ENCODE peak calls at places on chromosomes 16 and 17, in ten cellular contexts. A, X, N, Q, D, R, G, E, U and Y are unnamed samples.

GRCh38 chr16:47855431-47855830 is 300.4 kb downstream of the ABCC12 start:
- DNase-seq in U (no peak), Q (no peak), G (no peak), R (no peak), E (no peak), D (no peak), N (no peak), X (no peak), A (no peak), Y (no peak)

GRCh38 chr16:27764869-27765675 is 215.1 kb downstream of the KATNIP start:
- DNase-seq in Q (no peak), E (no peak), X (no peak), A (no peak), U (no peak), G (no peak), R (no peak), N (no peak), D (peak; percentile 8), Y (peak; percentile 25)

GRCh38 chr16:67399218-67399733 is 6.0 kb upstream of the TPPP3 start:
- DNase-seq in U (no peak), R (no peak), X (no peak), D (no peak), N (peak; percentile 48), Q (peak; percentile 57), G (no peak), E (peak; percentile 50), A (no peak), Y (peak; percentile 53)

GRCh38 chr17:19867654-19868395 is at the start of gene ULK2:
- DNase-seq in A (peak; percentile 80), R (peak; percentile 7), N (peak; percentile 87), X (peak; percentile 69), D (peak; percentile 80), E (peak; percentile 72), U (no peak), G (no peak), Q (peak; percentile 68), Y (peak; percentile 73)

GRCh38 chr17:82213251-82214011 is 789 bp upstream of the CCDC57 start:
- DNase-seq in D (peak; percentile 69), G (no peak), Q (no peak), N (peak; percentile 93), U (no peak), X (peak; percentile 89), E (peak; percentile 89), R (no peak), A (peak; percentile 81), Y (peak; percentile 80)

GRCh38 chr17:38978180-38978579 is 11.0 kb upstream of the FBXO47 start:
- DNase-seq in E (no peak), U (no peak), G (no peak), D (no peak), A (no peak), R (no peak), N (no peak), Q (no peak), X (no peak), Y (no peak)

GRCh38 chr17:56099649-56100048 is 53.6 kb upstream of the ANKFN1 start:
- DNase-seq in N (peak; percentile 74), D (no peak), E (no peak), A (no peak), G (no peak), U (no peak), R (no peak), X (peak; percentile 8), Q (no peak), Y (no peak)

GRCh38 chr17:77394540-77395295 is 253.9 kb downstream of the SEC14L1 start:
- DNase-seq in N (no peak), D (no peak), U (no peak), E (no peak), A (no peak), Q (peak; percentile 85), X (no peak), G (no peak), R (no peak), Y (peak; percentile 80)

GRCh38 chr17:39239640-39240314 is 14.0 kb upstream of the STAC2 start:
- DNase-seq in G (no peak), A (peak; percentile 27), R (no peak), X (no peak), Q (peak; percentile 78), D (no peak), N (no peak), U (no peak), E (no peak), Y (peak; percentile 58)

GRCh38 chr17:36004604-36005003 is 3.3 kb upstream of the CCL15 start:
- DNase-seq in R (no peak), A (no peak), N (no peak), X (no peak), G (no peak), U (no peak), D (no peak), E (no peak), Q (no peak), Y (no peak)

GRCh38 chr16:84660973-84661372 is 12.7 kb downstream of the KLHL36 start:
- DNase-seq in A (no peak), X (no peak), G (no peak), U (no peak), E (no peak), N (peak; percentile 46), R (no peak), D (no peak), Q (no peak), Y (no peak)
- H3K36me3 ChIP-seq in A (peaks cover 95% of the 10 kb centered on the region), X (peaks cover 74% of the 10 kb centered on the region), G (peaks cover 79% of the 10 kb centered on the region), U (peaks cover 31% of the 10 kb centered on the region), E (peaks cover 92% of the 10 kb centered on the region), N (peaks cover 47% of the 10 kb centered on the region), R (peaks cover 98% of the 10 kb centered on the region), D (peaks cover 42% of the 10 kb centered on the region), Q (peaks cover 98% of the 10 kb centered on the region), Y (no peaks in the 10 kb centered on the region)

DNA sequence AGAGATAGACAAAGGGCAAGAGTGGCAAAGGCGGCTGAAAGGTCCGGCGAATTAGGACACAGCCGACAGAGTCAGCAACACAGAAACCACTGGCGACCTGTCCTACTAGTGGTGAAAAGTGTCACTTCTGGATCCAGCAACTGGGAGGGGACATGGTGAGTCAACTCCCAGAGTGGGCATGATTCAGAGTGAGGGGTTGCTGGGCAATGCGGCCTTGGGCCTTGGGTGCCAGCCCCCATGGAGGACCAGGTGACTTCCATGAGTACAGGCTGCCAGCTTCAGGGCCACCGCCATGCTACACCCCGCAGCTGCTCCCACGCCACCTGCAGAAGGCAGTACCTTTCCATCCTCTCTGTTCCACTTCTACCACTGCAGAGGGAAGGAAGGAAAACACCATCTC is 110.6 kb downstream of the ZFHX3 start:
- DNase-seq in X (no peak), U (no peak), Q (no peak), N (no peak), R (no peak), D (no peak), G (no peak), E (no peak), A (peak; percentile 59), Y (no peak)
- H3K4me1 ChIP-seq in X (peaks cover 16% of the 10 kb centered on the region), U (peaks cover 2% of the 10 kb centered on the region), Q (peaks cover 67% of the 10 kb centered on the region), N (peaks cover 22% of the 10 kb centered on the region), R (no peaks in the 10 kb centered on the region), D (peaks cover 18% of the 10 kb centered on the region), G (peaks cover 84% of the 10 kb centered on the region), E (peaks cover 8% of the 10 kb centered on the region), A (no peaks in the 10 kb centered on the region), Y (peaks cover 13% of the 10 kb centered on the region)

GRCh38 chr16:89143201-89143741 is 28.3 kb upstream of the CDH15 start:
- DNase-seq in E (no peak), X (no peak), U (no peak), Q (no peak), D (no peak), A (no peak), R (no peak), N (no peak), G (no peak), Y (no peak)
- H3K36me3 ChIP-seq in E (peaks cover 60% of the 10 kb centered on the region), X (peaks cover 34% of the 10 kb centered on the region), U (peaks cover 14% of the 10 kb centered on the region), Q (peaks cover 88% of the 10 kb centered on the region), D (peaks cover 10% of the 10 kb centered on the region), A (peaks cover 83% of the 10 kb centered on the region), R (peaks cover 93% of the 10 kb centered on the region), N (no peaks in the 10 kb centered on the region), G (peaks cover 13% of the 10 kb centered on the region), Y (no peaks in the 10 kb centered on the region)

DNA sequence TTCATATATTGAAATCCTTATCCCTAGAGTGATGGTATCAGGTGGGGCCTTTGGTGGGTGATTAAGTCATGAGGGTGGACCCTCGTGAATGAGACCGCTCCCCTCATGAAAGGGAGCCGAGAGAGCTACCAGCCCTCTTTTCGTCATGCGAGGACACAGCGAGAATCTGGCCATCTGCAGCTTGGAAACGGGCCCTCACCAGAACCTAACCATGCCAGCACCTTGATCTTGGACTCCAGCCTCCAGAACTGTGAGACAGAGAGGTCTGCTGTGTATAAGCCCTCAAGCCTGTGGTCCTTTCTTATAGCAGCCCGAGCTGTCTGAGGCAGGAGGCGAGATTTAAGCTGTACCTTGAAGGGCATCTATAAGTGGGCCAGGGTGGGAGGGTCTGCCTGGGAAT is 23.7 kb upstream of the ACSF3 start:
- DNase-seq in N (no peak), D (no peak), Q (no peak), E (no peak), R (no peak), X (no peak), G (no peak), U (no peak), A (no peak), Y (no peak)
- H3K4me1 ChIP-seq in N (no peaks in the 10 kb centered on the region), D (no peaks in the 10 kb centered on the region), Q (peaks cover 22% of the 10 kb centered on the region), E (peaks cover 1% of the 10 kb centered on the region), R (no peaks in the 10 kb centered on the region), X (no peaks in the 10 kb centered on the region), G (no peaks in the 10 kb centered on the region), U (peaks cover 5% of the 10 kb centered on the region), A (no peaks in the 10 kb centered on the region), Y (no peaks in the 10 kb centered on the region)

GRCh38 chr16:86229283-86229682 is 281.0 kb upstream of the FOXF1 start:
- DNase-seq in U (no peak), G (no peak), A (peak; percentile 4), Q (no peak), E (no peak), R (no peak), N (no peak), D (no peak), X (no peak), Y (no peak)
- H3K36me3 ChIP-seq in U (no peaks in the 10 kb centered on the region), G (no peaks in the 10 kb centered on the region), A (no peaks in the 10 kb centered on the region), Q (no peaks in the 10 kb centered on the region), E (no peaks in the 10 kb centered on the region), R (no peaks in the 10 kb centered on the region), N (no peaks in the 10 kb centered on the region), D (no peaks in the 10 kb centered on the region), X (no peaks in the 10 kb centered on the region), Y (no peaks in the 10 kb centered on the region)

GRCh38 chr17:31274252-31274651 is 22.8 kb downstream of the OMG start:
- DNase-seq in A (no peak), R (peak; percentile 24), Q (no peak), E (peak; percentile 73), X (peak; percentile 63), G (no peak), N (peak; percentile 80), D (peak; percentile 90), U (no peak), Y (no peak)
- H3K4me1 ChIP-seq in A (no peaks in the 10 kb centered on the region), R (no peaks in the 10 kb centered on the region), Q (peaks cover 11% of the 10 kb centered on the region), E (peaks cover 3% of the 10 kb centered on the region), X (peaks cover 2% of the 10 kb centered on the region), G (peaks cover 13% of the 10 kb centered on the region), N (peaks cover 38% of the 10 kb centered on the region), D (peaks cover 7% of the 10 kb centered on the region), U (no peaks in the 10 kb centered on the region), Y (no peaks in the 10 kb centered on the region)

DNA sequence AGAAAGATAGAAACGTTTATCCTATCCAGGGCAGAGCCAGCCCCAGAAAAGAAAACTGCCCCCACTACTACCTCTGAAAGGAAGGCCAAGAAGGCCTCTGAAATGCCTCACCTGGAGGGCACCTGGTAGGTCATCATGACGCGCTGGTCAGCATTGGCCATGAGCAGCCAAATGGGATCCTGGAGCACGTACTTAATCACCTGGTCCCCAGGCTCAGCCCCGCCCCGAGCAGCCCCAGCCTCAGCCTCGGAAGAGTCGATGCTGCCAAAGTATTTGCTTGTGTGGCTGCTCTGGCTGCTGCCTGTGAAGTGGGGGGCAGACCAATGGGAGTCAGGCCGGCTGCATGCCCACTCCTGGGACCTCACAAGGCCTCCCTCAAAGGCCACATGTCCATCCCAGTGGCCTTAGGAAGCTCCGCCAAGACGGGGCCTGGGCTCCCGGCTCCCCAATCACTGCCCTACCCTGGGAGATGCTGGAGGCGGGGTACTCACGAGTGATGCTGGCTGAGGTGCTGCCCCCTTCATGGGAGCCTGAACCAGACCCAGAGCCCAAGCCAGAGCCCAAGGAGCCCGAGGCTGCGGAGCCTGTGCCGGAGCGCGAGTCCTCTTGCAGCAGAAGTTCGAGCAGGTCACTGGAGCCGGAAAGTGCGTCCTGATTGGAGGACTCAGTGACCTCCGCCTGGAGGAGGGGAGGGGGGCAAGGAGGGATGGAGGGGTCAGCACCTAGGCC is 9.9 kb downstream of the PER1 start:
- DNase-seq in E (no peak), R (no peak), N (no peak), A (peak; percentile 75), G (no peak), D (no peak), X (no peak), Q (no peak), U (no peak), Y (no peak)
- H3K36me3 ChIP-seq in E (peaks cover 65% of the 10 kb centered on the region), R (peaks cover 79% of the 10 kb centered on the region), N (peaks cover 16% of the 10 kb centered on the region), A (peaks cover 83% of the 10 kb centered on the region), G (peaks cover 80% of the 10 kb centered on the region), D (peaks cover 29% of the 10 kb centered on the region), X (peaks cover 47% of the 10 kb centered on the region), Q (peaks cover 81% of the 10 kb centered on the region), U (peaks cover 22% of the 10 kb centered on the region), Y (no peaks in the 10 kb centered on the region)